ENCODE peak calls at places on chromosomes 5 and 9, in five cellular contexts. One of them, this sample, is unnamed.
A peak's percentile ranks its signal among the peaks of the same experiment; 100 is the strongest.

GRCh38 chr5:168174376-168174775 is 117.1 kb upstream of the WWC1 start:
- DNase-seq in GM10248: no peak
- DNase-seq in upper lobe of right lung: no peak
- DNase-seq in bronchial epithelial cell: peak; percentile 53
- DNase-seq in endothelial cell: no peak
- DNase-seq in this sample: no peak

GRCh38 chr9:127423591-127423933 is 620 bp upstream of the ZNF79 start:
- DNase-seq in bronchial epithelial cell: no peak
- DNase-seq in upper lobe of right lung: no peak
- DNase-seq in GM10248: no peak
- DNase-seq in endothelial cell: no peak
- DNase-seq in this sample: no peak

GRCh38 chr9:121529237-121529987 is 29.8 kb upstream of the GGTA1 start:
- DNase-seq in endothelial cell: no peak
- DNase-seq in GM10248: no peak
- DNase-seq in upper lobe of right lung: peak; percentile 77
- DNase-seq in bronchial epithelial cell: peak; percentile 85
- DNase-seq in this sample: no peak

GRCh38 chr5:53419247-53419646 is 61.2 kb upstream of the FST start:
- DNase-seq in upper lobe of right lung: no peak
- DNase-seq in endothelial cell: no peak
- DNase-seq in GM10248: no peak
- DNase-seq in bronchial epithelial cell: peak; percentile 92
- DNase-seq in this sample: no peak

GRCh38 chr9:135301271-135302263 is 178.0 kb upstream of the PPP1R26 start:
- DNase-seq in upper lobe of right lung: no peak
- DNase-seq in GM10248: peak; percentile 10
- DNase-seq in endothelial cell: no peak
- DNase-seq in bronchial epithelial cell: no peak
- DNase-seq in this sample: no peak

GRCh38 chr5:169873642-169874041 is 106.7 kb downstream of the INSYN2B start:
- DNase-seq in endothelial cell: no peak
- DNase-seq in bronchial epithelial cell: no peak
- DNase-seq in GM10248: no peak
- DNase-seq in upper lobe of right lung: no peak
- DNase-seq in this sample: peak; percentile 93

GRCh38 chr9:136566899-136567298 is 21.1 kb upstream of the NOTCH1 start:
- DNase-seq in GM10248: no peak
- DNase-seq in upper lobe of right lung: no peak
- DNase-seq in endothelial cell: no peak
- DNase-seq in bronchial epithelial cell: no peak
- DNase-seq in this sample: no peak

GRCh38 chr5:124658867-124659557 is 87.4 kb downstream of the ZNF608 start:
- DNase-seq in endothelial cell: no peak
- DNase-seq in bronchial epithelial cell: no peak
- DNase-seq in GM10248: no peak
- DNase-seq in upper lobe of right lung: no peak
- DNase-seq in this sample: peak; percentile 40

GRCh38 chr9:80874276-80874675 is 815.1 kb downstream of the TLE1 start:
- DNase-seq in endothelial cell: no peak
- DNase-seq in bronchial epithelial cell: peak; percentile 71
- DNase-seq in GM10248: no peak
- DNase-seq in upper lobe of right lung: no peak
- DNase-seq in this sample: no peak

GRCh38 chr5:116137544-116138378 is 52.9 kb downstream of the COMMD10 start:
- DNase-seq in bronchial epithelial cell: peak; percentile 50
- DNase-seq in GM10248: peak; percentile 22
- DNase-seq in endothelial cell: peak; percentile 9
- DNase-seq in upper lobe of right lung: no peak
- DNase-seq in this sample: peak; percentile 74

GRCh38 chr5:51495672-51496071 is 112.4 kb downstream of the ISL1 start:
- DNase-seq in bronchial epithelial cell: peak; percentile 86
- DNase-seq in GM10248: no peak
- DNase-seq in upper lobe of right lung: no peak
- DNase-seq in endothelial cell: no peak
- DNase-seq in this sample: no peak

GRCh38 chr9:138021251-138022056 is 143.9 kb downstream of the CACNA1B start:
- DNase-seq in bronchial epithelial cell: no peak
- DNase-seq in upper lobe of right lung: no peak
- DNase-seq in GM10248: no peak
- DNase-seq in endothelial cell: no peak
- DNase-seq in this sample: no peak

GRCh38 chr5:103525366-103525765 is 37.2 kb downstream of the NUDT12 start:
- DNase-seq in upper lobe of right lung: no peak
- DNase-seq in endothelial cell: no peak
- DNase-seq in bronchial epithelial cell: no peak
- DNase-seq in GM10248: no peak
- DNase-seq in this sample: no peak

GRCh38 chr5:73459366-73459765 is 10.8 kb upstream of the FOXD1 start:
- DNase-seq in bronchial epithelial cell: peak; percentile 28
- DNase-seq in upper lobe of right lung: no peak
- DNase-seq in endothelial cell: no peak
- DNase-seq in GM10248: no peak
- DNase-seq in this sample: no peak

GRCh38 chr5:146206257-146206656 is 2.9 kb downstream of the RBM27 start:
- DNase-seq in endothelial cell: no peak
- DNase-seq in bronchial epithelial cell: no peak
- DNase-seq in GM10248: no peak
- DNase-seq in upper lobe of right lung: no peak
- DNase-seq in this sample: no peak

GRCh38 chr5:154138701-154139100 is 51.8 kb upstream of the GALNT10 start:
- DNase-seq in bronchial epithelial cell: no peak
- DNase-seq in upper lobe of right lung: no peak
- DNase-seq in endothelial cell: no peak
- DNase-seq in GM10248: no peak
- DNase-seq in this sample: no peak

GRCh38 chr9:79880626-79881025 is 308.9 kb downstream of the TLE4 start:
- DNase-seq in bronchial epithelial cell: no peak
- DNase-seq in endothelial cell: no peak
- DNase-seq in upper lobe of right lung: no peak
- DNase-seq in GM10248: no peak
- DNase-seq in this sample: no peak

GRCh38 chr9:135303865-135304499 is 175.6 kb upstream of the PPP1R26 start:
- DNase-seq in GM10248: no peak
- DNase-seq in endothelial cell: no peak
- DNase-seq in upper lobe of right lung: no peak
- DNase-seq in bronchial epithelial cell: no peak
- DNase-seq in this sample: no peak

GRCh38 chr9:102631559-102631958 is 363.6 kb upstream of the CYLC2 start:
- DNase-seq in endothelial cell: no peak
- DNase-seq in GM10248: no peak
- DNase-seq in bronchial epithelial cell: peak; percentile 13
- DNase-seq in upper lobe of right lung: no peak
- DNase-seq in this sample: no peak

GRCh38 chr9:87620727-87621322 is 105.1 kb upstream of the CTSL start:
- DNase-seq in endothelial cell: no peak
- DNase-seq in GM10248: no peak
- DNase-seq in upper lobe of right lung: no peak
- DNase-seq in bronchial epithelial cell: no peak
- DNase-seq in this sample: no peak

GRCh38 chr9:785997-786396 is 55.5 kb upstream of the DMRT1 start:
- DNase-seq in GM10248: no peak
- DNase-seq in upper lobe of right lung: no peak
- DNase-seq in bronchial epithelial cell: no peak
- DNase-seq in endothelial cell: no peak
- DNase-seq in this sample: no peak

GRCh38 chr5:30401479-30402058 is 791.9 kb upstream of the CDH6 start:
- DNase-seq in GM10248: no peak
- DNase-seq in endothelial cell: peak; percentile 55
- DNase-seq in bronchial epithelial cell: peak; percentile 57
- DNase-seq in upper lobe of right lung: no peak
- DNase-seq in this sample: peak; percentile 54

GRCh38 chr5:38265546-38266179 is 7.3 kb downstream of the EGFLAM start:
- DNase-seq in GM10248: peak; percentile 54
- DNase-seq in endothelial cell: peak; percentile 89
- DNase-seq in bronchial epithelial cell: peak; percentile 40
- DNase-seq in upper lobe of right lung: no peak
- DNase-seq in this sample: peak; percentile 72

GRCh38 chr5:97601651-97602050 is 418.6 kb upstream of the RIOK2 start:
- DNase-seq in upper lobe of right lung: no peak
- DNase-seq in bronchial epithelial cell: no peak
- DNase-seq in GM10248: no peak
- DNase-seq in endothelial cell: no peak
- DNase-seq in this sample: no peak

GRCh38 chr5:123429993-123430392 is 6.8 kb upstream of the CEP120 start:
- DNase-seq in bronchial epithelial cell: peak; percentile 98
- DNase-seq in endothelial cell: no peak
- DNase-seq in GM10248: no peak
- DNase-seq in upper lobe of right lung: no peak
- DNase-seq in this sample: peak; percentile 97

GRCh38 chr5:73066466-73066865 is 53.9 kb upstream of the TMEM171 start:
- DNase-seq in GM10248: no peak
- DNase-seq in bronchial epithelial cell: no peak
- DNase-seq in endothelial cell: no peak
- DNase-seq in upper lobe of right lung: no peak
- DNase-seq in this sample: peak; percentile 35

GRCh38 chr9:107683566-107683965 is 194.0 kb upstream of the KLF4 start:
- DNase-seq in upper lobe of right lung: no peak
- DNase-seq in bronchial epithelial cell: no peak
- DNase-seq in endothelial cell: peak; percentile 8
- DNase-seq in GM10248: no peak
- DNase-seq in this sample: no peak

GRCh38 chr5:169374761-169375160 is 73.8 kb upstream of the SLIT3 start:
- DNase-seq in GM10248: no peak
- DNase-seq in upper lobe of right lung: no peak
- DNase-seq in bronchial epithelial cell: no peak
- DNase-seq in endothelial cell: no peak
- DNase-seq in this sample: no peak

GRCh38 chr9:744790-745456 is 96.6 kb upstream of the DMRT1 start:
- DNase-seq in upper lobe of right lung: no peak
- DNase-seq in GM10248: no peak
- DNase-seq in endothelial cell: no peak
- DNase-seq in bronchial epithelial cell: no peak
- DNase-seq in this sample: peak; percentile 35

GRCh38 chr9:72187296-72187695 is 38.1 kb downstream of the GDA start:
- DNase-seq in bronchial epithelial cell: no peak
- DNase-seq in endothelial cell: no peak
- DNase-seq in upper lobe of right lung: no peak
- DNase-seq in GM10248: no peak
- DNase-seq in this sample: no peak

GRCh38 chr9:87878930-87879603 is 3.6 kb upstream of the SPATA31E1 start:
- DNase-seq in GM10248: no peak
- DNase-seq in upper lobe of right lung: no peak
- DNase-seq in endothelial cell: no peak
- DNase-seq in bronchial epithelial cell: peak; percentile 77
- DNase-seq in this sample: no peak

GRCh38 chr5:142982821-142983200 is 212.6 kb downstream of the ARHGAP26 start:
- DNase-seq in bronchial epithelial cell: no peak
- DNase-seq in endothelial cell: no peak
- DNase-seq in upper lobe of right lung: no peak
- DNase-seq in GM10248: no peak
- DNase-seq in this sample: no peak

DNA sequence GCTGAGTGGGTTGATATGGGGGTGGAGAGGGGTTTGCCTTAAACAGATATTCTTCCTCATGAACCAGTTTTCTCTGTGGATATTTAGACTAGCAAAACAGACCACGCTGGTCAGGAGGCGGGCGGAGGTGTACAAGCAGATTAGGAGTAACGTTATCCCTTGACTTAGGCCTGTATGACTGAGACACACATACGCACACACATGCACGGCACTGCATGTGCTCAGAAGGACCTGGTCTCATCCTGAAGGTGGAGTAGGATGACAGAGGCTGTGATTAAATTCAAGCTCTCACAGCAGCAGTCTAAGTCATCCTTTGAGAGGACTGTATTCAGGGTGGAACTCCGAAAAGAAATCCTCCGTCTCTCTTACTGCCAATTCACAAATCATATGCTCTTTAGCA is 209.7 kb downstream of the DIRAS2 start:
- DNase-seq in endothelial cell: no peak
- DNase-seq in bronchial epithelial cell: peak; percentile 24
- DNase-seq in GM10248: no peak
- DNase-seq in upper lobe of right lung: no peak
- DNase-seq in this sample: peak; percentile 2
- TF ChIP-seq CTCF in endothelial cell: no peak
- TF ChIP-seq CTCF in bronchial epithelial cell: no peak
- TF ChIP-seq CTCF in GM10248: no peak
- TF ChIP-seq CTCF in upper lobe of right lung: no peak
- TF ChIP-seq CTCF in this sample: no peak

GRCh38 chr9:70352802-70353201 is 61.7 kb downstream of the KLF9 start:
- DNase-seq in upper lobe of right lung: no peak
- DNase-seq in endothelial cell: no peak
- DNase-seq in bronchial epithelial cell: no peak
- DNase-seq in GM10248: no peak
- DNase-seq in this sample: peak; percentile 48
- TF ChIP-seq CTCF in upper lobe of right lung: peak; percentile 64
- TF ChIP-seq CTCF in endothelial cell: no peak
- TF ChIP-seq CTCF in bronchial epithelial cell: peak; percentile 1
- TF ChIP-seq CTCF in GM10248: peak; percentile 27
- TF ChIP-seq CTCF in this sample: peak; percentile 61

GRCh38 chr5:127031147-127031862 is 947 bp upstream of the MARCHF3 start:
- DNase-seq in upper lobe of right lung: peak; percentile 72
- DNase-seq in endothelial cell: no peak
- DNase-seq in bronchial epithelial cell: no peak
- DNase-seq in GM10248: peak; percentile 45
- DNase-seq in this sample: no peak
- TF ChIP-seq CTCF in upper lobe of right lung: no peak
- TF ChIP-seq CTCF in endothelial cell: no peak
- TF ChIP-seq CTCF in bronchial epithelial cell: no peak
- TF ChIP-seq CTCF in GM10248: no peak
- TF ChIP-seq CTCF in this sample: no peak

GRCh38 chr5:11906495-11906894 is 2.2 kb upstream of the CTNND2 start:
- DNase-seq in upper lobe of right lung: no peak
- DNase-seq in bronchial epithelial cell: no peak
- DNase-seq in GM10248: no peak
- DNase-seq in endothelial cell: no peak
- DNase-seq in this sample: no peak
- TF ChIP-seq CTCF in upper lobe of right lung: no peak
- TF ChIP-seq CTCF in bronchial epithelial cell: no peak
- TF ChIP-seq CTCF in GM10248: no peak
- TF ChIP-seq CTCF in endothelial cell: no peak
- TF ChIP-seq CTCF in this sample: no peak

GRCh38 chr5:110092955-110093785 is 403.4 kb downstream of the MAN2A1 start:
- DNase-seq in upper lobe of right lung: no peak
- DNase-seq in bronchial epithelial cell: no peak
- DNase-seq in endothelial cell: no peak
- DNase-seq in GM10248: no peak
- DNase-seq in this sample: no peak
- TF ChIP-seq CTCF in upper lobe of right lung: no peak
- TF ChIP-seq CTCF in bronchial epithelial cell: no peak
- TF ChIP-seq CTCF in endothelial cell: no peak
- TF ChIP-seq CTCF in GM10248: no peak
- TF ChIP-seq CTCF in this sample: no peak